ENCODE peak calls at places on chromosome 6, in four cellular contexts. One of them, this sample, is unnamed.

GRCh38 chr6:116462516-116462915 is 1.3 kb downstream of the CALHM6 start:
- DNase-seq in mammary epithelial cell: no peak
- DNase-seq in AG04450: no peak
- DNase-seq in fibroblast of lung: no peak
- DNase-seq in this sample: no peak

GRCh38 chr6:80179691-80180090 is 73.2 kb downstream of the BCKDHB start:
- DNase-seq in mammary epithelial cell: no peak
- DNase-seq in AG04450: no peak
- DNase-seq in fibroblast of lung: no peak
- DNase-seq in this sample: no peak

GRCh38 chr6:73309784-73310502 is 44.1 kb downstream of the DPPA5 start:
- DNase-seq in mammary epithelial cell: peak; percentile 63
- DNase-seq in AG04450: no peak
- DNase-seq in fibroblast of lung: peak; percentile 71
- DNase-seq in this sample: no peak

GRCh38 chr6:169069361-169069760 is 184.3 kb downstream of the THBS2 start:
- DNase-seq in mammary epithelial cell: no peak
- DNase-seq in AG04450: no peak
- DNase-seq in fibroblast of lung: peak; percentile 84
- DNase-seq in this sample: no peak

GRCh38 chr6:110534731-110535164 is 58.3 kb upstream of the SLC22A16 start:
- DNase-seq in mammary epithelial cell: peak; percentile 80
- DNase-seq in AG04450: no peak
- DNase-seq in fibroblast of lung: peak; percentile 92
- DNase-seq in this sample: no peak

GRCh38 chr6:7535498-7535897 is 6.0 kb upstream of the DSP start:
- DNase-seq in mammary epithelial cell: peak; percentile 58
- DNase-seq in AG04450: no peak
- DNase-seq in fibroblast of lung: peak; percentile 64
- DNase-seq in this sample: peak; percentile 43

GRCh38 chr6:84390334-84390733 is 162.9 kb upstream of the CEP162 start:
- DNase-seq in mammary epithelial cell: no peak
- DNase-seq in AG04450: no peak
- DNase-seq in fibroblast of lung: no peak
- DNase-seq in this sample: no peak

GRCh38 chr6:2081155-2082138 is 164.0 kb downstream of the GMDS start:
- DNase-seq in mammary epithelial cell: no peak
- DNase-seq in AG04450: no peak
- DNase-seq in fibroblast of lung: peak; percentile 2
- DNase-seq in this sample: no peak

GRCh38 chr6:126396131-126396530 is 56.2 kb downstream of the CENPW start:
- DNase-seq in mammary epithelial cell: no peak
- DNase-seq in AG04450: no peak
- DNase-seq in fibroblast of lung: no peak
- DNase-seq in this sample: no peak

GRCh38 chr6:70685494-70686180 is 18.0 kb downstream of the SMAP1 start:
- DNase-seq in mammary epithelial cell: no peak
- DNase-seq in AG04450: no peak
- DNase-seq in fibroblast of lung: no peak
- DNase-seq in this sample: no peak

GRCh38 chr6:16767765-16768514 is 6.7 kb upstream of the ATXN1 start:
- DNase-seq in mammary epithelial cell: no peak
- DNase-seq in AG04450: no peak
- DNase-seq in fibroblast of lung: no peak
- DNase-seq in this sample: no peak

GRCh38 chr6:45156075-45156474 is 172.1 kb upstream of the RUNX2 start:
- DNase-seq in mammary epithelial cell: no peak
- DNase-seq in AG04450: no peak
- DNase-seq in fibroblast of lung: peak; percentile 13
- DNase-seq in this sample: no peak

GRCh38 chr6:155311076-155311475 is 3.2 kb downstream of the TFB1M start:
- DNase-seq in mammary epithelial cell: no peak
- DNase-seq in AG04450: no peak
- DNase-seq in fibroblast of lung: peak; percentile 13
- DNase-seq in this sample: no peak

GRCh38 chr6:169254456-169255316 is 1.0 kb upstream of the THBS2 start:
- DNase-seq in mammary epithelial cell: no peak
- DNase-seq in AG04450: no peak
- DNase-seq in fibroblast of lung: no peak
- DNase-seq in this sample: no peak

GRCh38 chr6:126812651-126813050 is 305.8 kb upstream of the RSPO3 start:
- DNase-seq in mammary epithelial cell: no peak
- DNase-seq in AG04450: no peak
- DNase-seq in fibroblast of lung: peak; percentile 40
- DNase-seq in this sample: no peak

GRCh38 chr6:111591370-111591900 is 14.2 kb downstream of the TRAF3IP2 start:
- DNase-seq in mammary epithelial cell: peak; percentile 99
- DNase-seq in AG04450: peak; percentile 98
- DNase-seq in fibroblast of lung: peak; percentile 98
- DNase-seq in this sample: peak; percentile 99

GRCh38 chr6:128493877-128494276 is 26.5 kb downstream of the PTPRK start:
- DNase-seq in mammary epithelial cell: no peak
- DNase-seq in AG04450: no peak
- DNase-seq in fibroblast of lung: no peak
- DNase-seq in this sample: no peak

GRCh38 chr6:158793432-158793831 is 25.7 kb downstream of the EZR start:
- DNase-seq in mammary epithelial cell: no peak
- DNase-seq in AG04450: no peak
- DNase-seq in fibroblast of lung: peak; percentile 61
- DNase-seq in this sample: no peak

GRCh38 chr6:44667668-44668390 is 280.3 kb downstream of the CDC5L start:
- DNase-seq in mammary epithelial cell: no peak
- DNase-seq in AG04450: no peak
- DNase-seq in fibroblast of lung: no peak
- DNase-seq in this sample: no peak

GRCh38 chr6:112189494-112189893 is 64.9 kb downstream of the LAMA4 start:
- DNase-seq in mammary epithelial cell: no peak
- DNase-seq in AG04450: no peak
- DNase-seq in fibroblast of lung: peak; percentile 74
- DNase-seq in this sample: no peak

GRCh38 chr6:106163966-106164877 is 78.1 kb downstream of the PRDM1 start:
- DNase-seq in mammary epithelial cell: no peak
- DNase-seq in AG04450: peak; percentile 51
- DNase-seq in fibroblast of lung: peak; percentile 84
- DNase-seq in this sample: peak; percentile 87

GRCh38 chr6:33885121-33886057 is 81.6 kb upstream of the MLN start:
- DNase-seq in mammary epithelial cell: peak; percentile 60
- DNase-seq in AG04450: no peak
- DNase-seq in fibroblast of lung: peak; percentile 43
- DNase-seq in this sample: peak; percentile 41

GRCh38 chr6:134994431-134994830 is 44.5 kb upstream of the ALDH8A1 start:
- DNase-seq in mammary epithelial cell: no peak
- DNase-seq in AG04450: no peak
- DNase-seq in fibroblast of lung: no peak
- DNase-seq in this sample: no peak

GRCh38 chr6:129292836-129293235 is 409.9 kb downstream of the LAMA2 start:
- DNase-seq in mammary epithelial cell: no peak
- DNase-seq in AG04450: no peak
- DNase-seq in fibroblast of lung: no peak
- DNase-seq in this sample: no peak

GRCh38 chr6:44072959-44073611 is 54.2 kb downstream of the MRPL14 start:
- DNase-seq in mammary epithelial cell: peak; percentile 86
- DNase-seq in AG04450: no peak
- DNase-seq in fibroblast of lung: peak; percentile 75
- DNase-seq in this sample: no peak

GRCh38 chr6:7108196-7108963 is 619 bp downstream of the RREB1 start:
- DNase-seq in mammary epithelial cell: peak; percentile 58
- DNase-seq in AG04450: no peak
- DNase-seq in fibroblast of lung: peak; percentile 62
- DNase-seq in this sample: no peak

GRCh38 chr6:149223934-149224333 is 93.6 kb upstream of the TAB2 start:
- DNase-seq in mammary epithelial cell: no peak
- DNase-seq in AG04450: no peak
- DNase-seq in fibroblast of lung: no peak
- DNase-seq in this sample: no peak

GRCh38 chr6:5855787-5856186 is 150.9 kb downstream of the NRN1 start:
- DNase-seq in mammary epithelial cell: no peak
- DNase-seq in AG04450: no peak
- DNase-seq in fibroblast of lung: no peak
- DNase-seq in this sample: no peak

GRCh38 chr6:168828800-168829199 is 387.8 kb downstream of the SMOC2 start:
- DNase-seq in mammary epithelial cell: no peak
- DNase-seq in AG04450: no peak
- DNase-seq in fibroblast of lung: peak; percentile 17
- DNase-seq in this sample: no peak

GRCh38 chr6:92364948-92365386 is 1054.4 kb downstream of the EPHA7 start:
- DNase-seq in mammary epithelial cell: no peak
- DNase-seq in AG04450: no peak
- DNase-seq in fibroblast of lung: peak; percentile 20
- DNase-seq in this sample: no peak

GRCh38 chr6:15968519-15968918 is 160.4 kb upstream of the MYLIP start:
- DNase-seq in mammary epithelial cell: no peak
- DNase-seq in AG04450: no peak
- DNase-seq in fibroblast of lung: no peak
- DNase-seq in this sample: no peak

GRCh38 chr6:168815229-168815628 is 374.2 kb downstream of the SMOC2 start:
- DNase-seq in mammary epithelial cell: no peak
- DNase-seq in AG04450: no peak
- DNase-seq in fibroblast of lung: no peak
- DNase-seq in this sample: no peak

GRCh38 chr6:137378100-137378390 is 116.1 kb downstream of the OLIG3 start:
- DNase-seq in mammary epithelial cell: no peak
- DNase-seq in AG04450: no peak
- DNase-seq in fibroblast of lung: no peak
- DNase-seq in this sample: no peak

GRCh38 chr6:133740218-133740617 is 148.7 kb upstream of the TCF21 start:
- DNase-seq in mammary epithelial cell: no peak
- DNase-seq in AG04450: no peak
- DNase-seq in fibroblast of lung: no peak
- DNase-seq in this sample: no peak

GRCh38 chr6:150129616-150130505 is 13.0 kb upstream of the PPP1R14C start:
- DNase-seq in mammary epithelial cell: no peak
- DNase-seq in AG04450: no peak
- DNase-seq in fibroblast of lung: no peak
- DNase-seq in this sample: no peak

GRCh38 chr6:30970946-30971345 is 12.6 kb upstream of the MUC21 start:
- DNase-seq in mammary epithelial cell: peak; percentile 8
- DNase-seq in AG04450: no peak
- DNase-seq in fibroblast of lung: no peak
- DNase-seq in this sample: no peak

GRCh38 chr6:30972816-30973215 is 10.7 kb upstream of the MUC21 start:
- DNase-seq in mammary epithelial cell: peak; percentile 11
- DNase-seq in AG04450: no peak
- DNase-seq in fibroblast of lung: no peak
- DNase-seq in this sample: no peak

GRCh38 chr6:30979076-30979475 is 4.4 kb upstream of the MUC21 start:
- DNase-seq in mammary epithelial cell: no peak
- DNase-seq in AG04450: no peak
- DNase-seq in fibroblast of lung: no peak
- DNase-seq in this sample: no peak

GRCh38 chr6:30979690-30980089 is 3.8 kb upstream of the MUC21 start:
- DNase-seq in mammary epithelial cell: no peak
- DNase-seq in AG04450: no peak
- DNase-seq in fibroblast of lung: no peak
- DNase-seq in this sample: no peak

GRCh38 chr6:30974488-30975252 is 8.8 kb upstream of the MUC21 start:
- DNase-seq in mammary epithelial cell: peak; percentile 18
- DNase-seq in AG04450: no peak
- DNase-seq in fibroblast of lung: no peak
- DNase-seq in this sample: no peak
- TF ChIP-seq CTCF in mammary epithelial cell: no peak
- TF ChIP-seq CTCF in AG04450: no peak
- TF ChIP-seq CTCF in fibroblast of lung: no peak
- TF ChIP-seq CTCF in this sample: no peak

GRCh38 chr6:36539814-36540568 is 7.3 kb downstream of the STK38 start:
- DNase-seq in mammary epithelial cell: no peak
- DNase-seq in AG04450: no peak
- DNase-seq in fibroblast of lung: no peak
- DNase-seq in this sample: no peak
- H3K4me3 ChIP-seq in mammary epithelial cell: no peak overlapping the region
- H3K4me3 ChIP-seq in AG04450: no peak overlapping the region
- H3K4me3 ChIP-seq in fibroblast of lung: no peak overlapping the region
- H3K4me3 ChIP-seq in this sample: no peak overlapping the region

DNA sequence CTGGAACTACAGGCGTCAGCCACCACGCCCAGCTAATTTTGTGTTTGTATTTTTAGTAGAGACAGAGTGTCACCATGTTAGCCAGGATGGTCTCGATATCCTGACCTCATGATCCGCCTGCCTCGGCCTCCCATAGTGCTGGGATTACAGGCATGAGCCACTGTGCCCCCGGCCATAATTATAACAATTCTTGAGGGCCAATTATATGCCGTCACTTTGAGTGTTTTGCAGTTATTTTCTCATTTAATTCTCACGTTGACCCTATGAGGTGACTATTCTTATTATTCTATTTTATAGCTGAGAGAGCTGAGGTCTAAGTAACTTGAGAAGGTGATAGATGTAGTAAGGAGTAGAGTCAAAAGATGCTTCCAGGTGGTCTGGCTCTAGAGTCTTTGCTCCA is 13.0 kb downstream of the MYO6 start:
- DNase-seq in mammary epithelial cell: no peak
- DNase-seq in AG04450: no peak
- DNase-seq in fibroblast of lung: no peak
- DNase-seq in this sample: no peak
- TF ChIP-seq CTCF in mammary epithelial cell: no peak
- TF ChIP-seq CTCF in AG04450: no peak
- TF ChIP-seq CTCF in fibroblast of lung: no peak
- TF ChIP-seq CTCF in this sample: no peak

GRCh38 chr6:3665608-3666007 is 85.9 kb downstream of the PXDC1 start:
- DNase-seq in mammary epithelial cell: no peak
- DNase-seq in AG04450: no peak
- DNase-seq in fibroblast of lung: no peak
- DNase-seq in this sample: no peak

GRCh38 chr6:3661390-3661789 is 90.1 kb downstream of the PXDC1 start:
- DNase-seq in mammary epithelial cell: no peak
- DNase-seq in AG04450: no peak
- DNase-seq in fibroblast of lung: no peak
- DNase-seq in this sample: no peak

GRCh38 chr6:3663811-3664210 is 87.7 kb downstream of the PXDC1 start:
- DNase-seq in mammary epithelial cell: no peak
- DNase-seq in AG04450: no peak
- DNase-seq in fibroblast of lung: no peak
- DNase-seq in this sample: no peak

GRCh38 chr6:3663081-3663480 is 88.4 kb downstream of the PXDC1 start:
- DNase-seq in mammary epithelial cell: no peak
- DNase-seq in AG04450: no peak
- DNase-seq in fibroblast of lung: no peak
- DNase-seq in this sample: no peak

GRCh38 chr6:3664641-3665041 is 86.9 kb downstream of the PXDC1 start:
- DNase-seq in mammary epithelial cell: no peak
- DNase-seq in AG04450: no peak
- DNase-seq in fibroblast of lung: peak; percentile 3
- DNase-seq in this sample: no peak
- H3K4me3 ChIP-seq in mammary epithelial cell: no peak overlapping the region
- H3K4me3 ChIP-seq in AG04450: no peak overlapping the region
- H3K4me3 ChIP-seq in fibroblast of lung: no peak overlapping the region
- H3K4me3 ChIP-seq in this sample: no peak overlapping the region